ENCODE peak calls at places on chromosome 1, in six cellular contexts. R is A549, H is HepG2, D is GM12878, Q is endothelial cell of umbilical vein, O is K562. E is an unnamed sample.

GRCh38 chr1:32470991-32471694 is 6.3 kb downstream of the ZBTB8B start:
- DNase-seq in R (no peak), O (peak; percentile 80), D (no peak), Q (no peak), H (no peak), E (no peak)

GRCh38 chr1:118988186-118989005 is at the start of gene TBX15:
- DNase-seq in H (no peak), O (no peak), Q (no peak), R (no peak), D (no peak), E (no peak)

GRCh38 chr1:156241311-156241811 is 623 bp upstream of the BGLAP start:
- DNase-seq in D (no peak), O (no peak), R (no peak), H (no peak), Q (no peak), E (peak; percentile 56)

GRCh38 chr1:45334308-45335245 is 5.4 kb upstream of the TOE1 start:
- DNase-seq in Q (peak; percentile 61), H (no peak), D (no peak), O (no peak), R (no peak), E (peak; percentile 50)

GRCh38 chr1:6108937-6109636 is 63.4 kb downstream of the KCNAB2 start:
- DNase-seq in O (no peak), R (peak; percentile 71), H (peak; percentile 20), Q (peak; percentile 39), D (no peak), E (peak; percentile 75)

GRCh38 chr1:29682918-29683314 is 446.6 kb downstream of the PTPRU start:
- DNase-seq in Q (no peak), R (no peak), D (no peak), O (no peak), H (no peak), E (no peak)

GRCh38 chr1:8457771-8458409 is 140.0 kb downstream of the SLC45A1 start:
- DNase-seq in Q (no peak), R (no peak), D (no peak), H (no peak), O (no peak), E (peak; percentile 33)

GRCh38 chr1:45876000-45876399 is 72.6 kb downstream of the MAST2 start:
- DNase-seq in D (no peak), H (no peak), O (no peak), R (no peak), Q (peak; percentile 29), E (no peak)

GRCh38 chr1:35243681-35244080 is 24.8 kb upstream of the ZMYM4 start:
- DNase-seq in H (peak; percentile 83), Q (no peak), O (no peak), D (no peak), R (no peak), E (peak; percentile 19)

GRCh38 chr1:192918259-192918658 is 109.4 kb downstream of the RGS2 start:
- DNase-seq in H (no peak), O (no peak), R (no peak), D (no peak), Q (no peak), E (no peak)

GRCh38 chr1:214318356-214318755 is 37.4 kb downstream of the SMYD2 start:
- DNase-seq in R (no peak), O (no peak), Q (no peak), H (no peak), D (no peak), E (peak; percentile 30)

GRCh38 chr1:101150266-101150665 is 86.6 kb upstream of the S1PR1 start:
- DNase-seq in O (no peak), R (no peak), D (no peak), Q (peak; percentile 89), H (no peak), E (no peak)

GRCh38 chr1:203093754-203094410 is 8.1 kb upstream of the MYOG start:
- DNase-seq in D (no peak), O (no peak), Q (no peak), H (no peak), R (no peak), E (no peak)

GRCh38 chr1:247209306-247209900 is 37.6 kb upstream of the ZNF124 start:
- DNase-seq in O (peak; percentile 24), R (no peak), D (no peak), H (no peak), Q (no peak), E (peak; percentile 74)

GRCh38 chr1:97143236-97143882 is 421.8 kb downstream of the PTBP2 start:
- DNase-seq in R (no peak), O (no peak), D (no peak), H (no peak), Q (peak; percentile 9), E (no peak)

GRCh38 chr1:39681294-39681693 is 9.4 kb upstream of the NT5C1A start:
- DNase-seq in H (no peak), O (no peak), D (no peak), R (no peak), Q (no peak), E (no peak)

GRCh38 chr1:160522622-160523345 is at the start of gene SLAMF6:
- DNase-seq in D (peak; percentile 59), O (peak; percentile 45), R (no peak), Q (no peak), H (no peak), E (peak; percentile 24)

GRCh38 chr1:205774277-205775014 is 836 bp downstream of the RAB29 start:
- DNase-seq in H (peak; percentile 35), D (peak; percentile 58), O (peak; percentile 56), Q (peak; percentile 41), R (no peak), E (peak; percentile 25)

GRCh38 chr1:88946845-88947244 is 45.6 kb downstream of the KYAT3 start:
- DNase-seq in O (no peak), Q (peak; percentile 64), R (no peak), D (no peak), H (no peak), E (no peak)

GRCh38 chr1:238944028-238944427 is 442.3 kb upstream of the CHRM3 start:
- DNase-seq in H (no peak), Q (no peak), D (no peak), O (no peak), R (no peak), E (no peak)

GRCh38 chr1:163168053-163168452 is 34.7 kb downstream of the RGS5 start:
- DNase-seq in O (no peak), R (no peak), Q (peak; percentile 98), H (no peak), D (no peak), E (no peak)

GRCh38 chr1:15412488-15412800 is 2.8 kb downstream of the EFHD2 start:
- DNase-seq in O (no peak), R (no peak), Q (no peak), D (no peak), H (no peak), E (no peak)

GRCh38 chr1:6074192-6074901 is 28.7 kb downstream of the KCNAB2 start:
- DNase-seq in D (no peak), O (no peak), R (no peak), H (no peak), Q (no peak), E (no peak)

GRCh38 chr1:31753623-31754349 is 10.4 kb downstream of the ADGRB2 start:
- DNase-seq in H (no peak), R (no peak), D (no peak), Q (no peak), O (no peak), E (no peak)

DNA sequence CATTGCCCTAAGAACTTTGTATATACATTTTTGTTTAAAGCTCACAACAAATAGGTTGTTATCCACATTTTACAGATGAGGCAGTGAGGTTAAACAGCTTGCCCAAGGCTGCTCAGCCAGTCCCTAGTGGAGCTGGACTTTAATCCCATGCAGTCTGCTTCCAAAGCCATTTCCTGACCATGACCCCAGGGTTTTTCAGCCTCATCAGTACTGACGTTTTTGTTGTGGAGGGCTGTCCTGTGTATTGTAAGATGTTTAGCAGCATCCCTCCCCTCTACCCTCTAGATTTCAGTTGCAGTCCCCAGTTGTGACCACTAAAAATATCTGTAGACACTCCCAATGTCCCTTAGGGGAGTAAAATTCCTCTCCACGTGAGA is 30.3 kb upstream of the C1orf105 start:
- DNase-seq in R (no peak), D (no peak), H (peak; percentile 30), Q (no peak), O (no peak), E (no peak)
- TF ChIP-seq CTCF in R (no peak), D (no peak), H (no peak), Q (no peak), O (no peak), E (no peak)

DNA sequence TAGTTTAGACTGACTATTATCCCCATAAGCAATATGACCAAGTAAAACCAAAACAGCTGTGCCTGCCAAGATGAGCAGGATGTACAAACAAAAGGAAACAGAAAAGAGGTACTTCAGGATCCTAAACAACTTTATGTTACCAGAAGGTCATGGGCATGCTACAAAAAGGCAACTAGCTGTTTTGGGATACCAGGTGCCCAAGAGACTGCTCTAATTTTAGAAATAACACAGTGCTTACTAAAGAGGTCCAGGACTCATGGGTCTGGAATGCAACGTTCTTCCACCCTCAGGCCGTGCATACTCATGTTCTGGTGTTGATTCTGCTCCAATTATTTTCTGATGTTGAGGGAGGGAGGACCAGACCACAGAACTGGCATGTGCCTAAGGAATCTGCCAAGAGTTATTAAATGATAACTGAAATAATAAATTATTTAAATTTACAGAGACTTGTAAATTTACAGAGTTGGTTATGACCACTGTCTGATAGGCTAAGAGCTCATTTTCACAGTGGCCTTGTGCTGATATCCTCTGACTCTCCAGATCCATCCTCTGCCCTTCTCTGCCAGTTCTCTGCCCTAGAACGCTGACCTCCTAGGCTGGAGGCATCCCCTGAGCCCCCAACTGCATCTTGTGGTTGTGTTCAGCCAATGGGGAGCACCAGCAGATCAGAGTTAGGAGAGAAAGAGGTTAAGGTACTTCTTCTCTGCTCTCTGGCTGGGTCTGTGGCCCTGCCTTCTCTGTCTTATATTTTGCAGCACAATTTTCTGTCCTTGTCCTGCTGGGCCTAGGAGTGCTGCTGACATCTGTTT is 37.7 kb upstream of the BCL10 start:
- DNase-seq in O (no peak), D (no peak), Q (peak; percentile 87), H (no peak), R (no peak), E (no peak)
- TF ChIP-seq MAX in O (no peak), D (no peak), Q (no peak), H (no peak), R (peak; percentile 24), E (no peak)

DNA sequence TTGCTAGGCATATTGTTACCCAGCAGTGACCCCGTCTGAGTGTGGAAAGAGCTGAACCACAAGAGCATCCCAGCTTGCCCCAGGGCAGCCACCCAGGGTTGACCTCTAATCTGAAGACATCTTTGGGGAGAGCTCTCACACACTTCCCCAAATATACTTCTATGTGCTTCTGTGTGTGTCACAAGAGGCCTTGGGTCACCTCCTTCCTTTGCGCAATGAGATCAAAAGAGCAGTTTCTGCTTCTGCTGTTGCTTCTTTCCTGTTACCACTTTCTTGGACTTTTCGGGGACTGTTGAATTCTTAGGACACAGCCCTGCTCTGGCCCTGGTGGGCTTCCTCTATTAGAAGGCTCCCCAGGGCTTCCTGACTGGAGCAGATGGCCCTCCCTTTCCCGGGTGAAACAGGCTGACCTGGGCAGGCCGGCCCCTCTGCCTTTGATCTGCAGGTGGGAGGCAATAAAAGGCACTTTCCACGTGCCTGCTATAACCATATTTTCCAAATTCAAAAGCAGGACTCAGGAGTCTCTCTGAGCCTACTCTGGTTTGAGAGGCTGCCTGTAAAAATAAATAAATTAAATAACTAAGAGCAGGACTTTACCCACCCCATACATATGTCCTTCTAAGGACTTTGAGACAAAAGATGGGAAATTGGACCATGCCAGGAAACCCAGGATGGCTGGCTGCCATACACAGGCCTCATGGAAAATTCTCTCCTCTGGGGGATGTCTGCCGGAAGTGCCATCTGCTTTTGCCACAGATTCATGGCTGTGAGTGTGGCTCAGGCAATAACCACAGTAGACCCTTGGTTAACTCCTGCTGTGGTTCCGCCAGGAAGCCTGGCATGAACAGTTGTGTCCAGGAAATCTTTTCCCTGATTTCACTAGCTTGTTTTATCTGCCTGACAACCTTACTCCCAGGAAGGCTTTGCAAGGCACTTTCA is 28.3 kb upstream of the RCSD1 start:
- DNase-seq in R (no peak), Q (no peak), O (peak; percentile 46), D (no peak), H (no peak), E (peak; percentile 95)
- TF ChIP-seq MYC in R (no peak), Q (no peak), O (no peak), D (no peak), H (no peak), E (peak; percentile 72)

GRCh38 chr1:161864577-161864976 is 98.5 kb downstream of the ATF6 start:
- DNase-seq in Q (peak; percentile 69), R (no peak), D (no peak), O (no peak), H (peak; percentile 5), E (peak; percentile 4)
- TF ChIP-seq CTCF in Q (peak; percentile 7), R (no peak), D (peak; percentile 23), O (peak; percentile 46), H (peak; percentile 29), E (no peak)